ENCODE peak calls at places on chromosomes 7 and 10, in four cellular contexts. Y is NCI-H2081, E is T-cell, J is A549. B is an unnamed sample.

GRCh38 chr10:79608505-79609375 is 2.0 kb upstream of the SFTPA1 start:
- DNase-seq in J (peak; percentile 17), E (peak; percentile 19), Y (no peak), B (peak; percentile 12)

GRCh38 chr10:80202934-80203834 is 2.2 kb downstream of the ANXA11 start:
- DNase-seq in J (peak; percentile 75), Y (no peak), E (peak; percentile 48), B (peak; percentile 69)

GRCh38 chr7:138864667-138865066 is 66.7 kb upstream of the ATP6V0A4 start:
- DNase-seq in J (peak; percentile 71), Y (no peak), E (no peak), B (no peak)

GRCh38 chr10:17123062-17123661 is 6.4 kb downstream of the CUBN start:
- DNase-seq in E (no peak), Y (no peak), J (no peak), B (no peak)

GRCh38 chr7:55073051-55073511 is 54.3 kb downstream of the EGFR start:
- DNase-seq in Y (no peak), E (no peak), J (peak; percentile 49), B (no peak)

GRCh38 chr10:130108934-130109604 is 1.6 kb downstream of the C10orf143 start:
- DNase-seq in E (no peak), J (no peak), Y (no peak), B (no peak)

GRCh38 chr7:53690411-53690810 is 655.0 kb downstream of the POM121L12 start:
- DNase-seq in J (no peak), E (no peak), Y (no peak), B (no peak)

GRCh38 chr10:69901623-69902505 is 100.2 kb downstream of the COL13A1 start:
- DNase-seq in J (peak; percentile 52), Y (peak; percentile 32), E (no peak), B (no peak)

GRCh38 chr7:71776726-71777125 is 635.4 kb downstream of the CALN1 start:
- DNase-seq in J (no peak), E (no peak), Y (no peak), B (no peak)

GRCh38 chr10:31528834-31529233 is 209.8 kb downstream of the ZEB1 start:
- DNase-seq in E (no peak), Y (no peak), J (no peak), B (no peak)

GRCh38 chr10:46090258-46090812 is 44.3 kb upstream of the MSMB start:
- DNase-seq in Y (no peak), J (no peak), E (no peak), B (no peak)

GRCh38 chr10:52740913-52741675 is 31.5 kb downstream of the MBL2 start:
- DNase-seq in Y (no peak), E (peak; percentile 4), J (peak; percentile 37), B (no peak)

GRCh38 chr7:41143074-41143473 is 559.8 kb downstream of the INHBA start:
- DNase-seq in Y (no peak), E (no peak), J (no peak), B (no peak)

B was measured in naive thymus-derived CD8-positive, alpha-beta T cell.